ENCODE peak calls at places on chromosomes 6 and 20, in eight cellular contexts. I, Y, J, P, V, O, T and N are unnamed samples.

GRCh38 chr6:33248643-33248931 is 23.1 kb downstream of the VPS52 start:
- DNase-seq in T (peak), Y (no peak), J (no peak), I (no peak), O (peak), V (no peak), P (no peak), N (no peak)

GRCh38 chr6:93036835-93037234 is 382.5 kb downstream of the EPHA7 start:
- DNase-seq in V (peak), J (no peak), O (peak), I (no peak), T (no peak), Y (peak), P (no peak), N (no peak)

GRCh38 chr6:22544469-22544868 is 24.9 kb upstream of the HDGFL1 start:
- DNase-seq in Y (no peak), T (no peak), I (no peak), V (no peak), O (no peak), P (peak), J (no peak), N (no peak)

GRCh38 chr20:59628171-59628570 is 23.8 kb downstream of the PHACTR3 start:
- DNase-seq in Y (no peak), O (no peak), J (no peak), V (no peak), P (peak), I (no peak), T (no peak), N (peak)

GRCh38 chr6:159089443-159089842 is 44.7 kb upstream of the TAGAP start:
- DNase-seq in Y (no peak), T (no peak), I (no peak), J (peak), O (no peak), V (no peak), P (no peak), N (no peak)

GRCh38 chr20:53210041-53210440 is 237.9 kb downstream of the TSHZ2 start:
- DNase-seq in Y (no peak), O (no peak), J (no peak), P (no peak), V (no peak), T (no peak), I (no peak), N (no peak)

GRCh38 chr6:37822851-37823682 is 3.5 kb downstream of the ZFAND3 start:
- DNase-seq in T (peak), P (no peak), O (peak), J (no peak), Y (no peak), V (no peak), I (no peak), N (no peak)

GRCh38 chr6:47132724-47133123 is 90.6 kb upstream of the ADGRF1 start:
- DNase-seq in I (no peak), V (no peak), J (no peak), O (no peak), T (no peak), P (no peak), Y (no peak), N (no peak)

GRCh38 chr20:11544029-11544678 is 373.5 kb upstream of the BTBD3 start:
- DNase-seq in V (peak), P (peak), Y (peak), T (no peak), I (no peak), O (peak), J (peak), N (peak)

GRCh38 chr20:18288748-18289705 is 700 bp downstream of the ZNF133 start:
- DNase-seq in J (no peak), T (no peak), V (peak), P (peak), I (peak), Y (no peak), O (peak), N (no peak)

GRCh38 chr20:3088031-3088430 is 3.5 kb upstream of the AVP start:
- DNase-seq in P (no peak), J (no peak), T (no peak), Y (no peak), V (no peak), I (no peak), O (no peak), N (no peak)

GRCh38 chr6:136740050-136740974 is 52.0 kb downstream of the MAP3K5 start:
- DNase-seq in P (no peak), Y (no peak), O (peak), J (no peak), I (no peak), T (no peak), V (no peak), N (no peak)

GRCh38 chr6:24537771-24538385 is 43.1 kb downstream of the ALDH5A1 start:
- DNase-seq in O (peak), V (no peak), T (no peak), J (no peak), Y (no peak), P (no peak), I (no peak), N (no peak)

GRCh38 chr6:25026723-25027122 is 91.0 kb upstream of the RIPOR2 start:
- DNase-seq in Y (no peak), I (peak), J (no peak), O (peak), P (no peak), T (no peak), V (no peak), N (no peak)

GRCh38 chr20:9999660-10000059 is 35.1 kb upstream of the ANKEF1 start:
- DNase-seq in V (no peak), P (peak), T (no peak), Y (no peak), I (no peak), J (no peak), O (peak), N (no peak)

GRCh38 chr20:3661836-3662665 is 1.1 kb downstream of the GFRA4 start:
- DNase-seq in P (no peak), I (no peak), O (no peak), J (no peak), Y (no peak), T (no peak), V (no peak), N (no peak)

GRCh38 chr20:24389686-24390085 is 79.7 kb upstream of the SYNDIG1 start:
- DNase-seq in T (peak), P (peak), Y (peak), J (peak), V (peak), I (peak), O (no peak), N (peak)

GRCh38 chr20:8428988-8429387 is 296.9 kb downstream of the PLCB1 start:
- DNase-seq in T (no peak), I (no peak), V (no peak), J (no peak), P (no peak), Y (no peak), O (no peak), N (no peak)

GRCh38 chr6:118894425-118895240 is 681 bp downstream of the ASF1A start:
- DNase-seq in Y (peak), I (peak), O (peak), P (peak), J (peak), T (peak), V (peak), N (peak)

GRCh38 chr6:42021847-42022754 is 28.2 kb upstream of the TAF8 start:
- DNase-seq in P (no peak), T (peak), V (no peak), J (peak), Y (peak), I (no peak), O (no peak), N (no peak)

GRCh38 chr6:31049518-31049917 is 39.2 kb downstream of the MUC22 start:
- DNase-seq in J (no peak), Y (no peak), T (no peak), V (peak), I (no peak), P (no peak), O (peak), N (no peak)

GRCh38 chr20:34185766-34186620 is 55.2 kb upstream of the ASIP start:
- DNase-seq in Y (no peak), I (no peak), V (no peak), P (no peak), T (no peak), J (no peak), O (no peak), N (no peak)

GRCh38 chr20:15318682-15319081 is 981.3 kb upstream of the FLRT3 start:
- DNase-seq in Y (no peak), P (no peak), V (no peak), O (no peak), T (no peak), J (no peak), I (no peak), N (no peak)